ENCODE peak calls at places on chromosomes 7 and 10, in eight cellular contexts. A is ovary, J is gastrocnemius medialis, H is adrenal gland, L is NB4, B is right lobe of liver, T is endothelial cell of umbilical vein, W is body of pancreas. E is an unnamed sample.

GRCh38 chr10:112783653-112784426 is 166.2 kb upstream of the TCF7L2 start:
- DNase-seq in W (no peak), L (no peak), B (no peak), H (peak), J (no peak), A (no peak), T (no peak), E (peak)

GRCh38 chr7:129502708-129503685 is 666 bp downstream of the SMKR1 start:
- DNase-seq in H (no peak), L (peak), B (peak), J (no peak), W (peak), A (no peak), T (peak), E (peak)

GRCh38 chr10:90591629-90592028 is 266.2 kb downstream of the HTR7 start:
- DNase-seq in L (no peak), B (no peak), T (no peak), W (no peak), A (no peak), H (no peak), J (no peak), E (no peak)

GRCh38 chr7:143002106-143002505 is 24.8 kb downstream of the OR9A2 start:
- DNase-seq in W (no peak), J (no peak), T (peak), L (peak), A (no peak), H (no peak), B (no peak), E (no peak)

GRCh38 chr7:148664319-148664718 is 34.4 kb upstream of the CUL1 start:
- DNase-seq in J (no peak), T (peak), W (no peak), H (no peak), B (no peak), L (peak), A (no peak), E (peak)

GRCh38 chr10:79051766-79052165 is 17.0 kb upstream of the ZMIZ1 start:
- DNase-seq in W (no peak), H (no peak), T (no peak), B (no peak), A (no peak), L (no peak), J (no peak), E (no peak)

GRCh38 chr7:25148772-25149575 is 23.9 kb upstream of the CYCS start:
- DNase-seq in W (no peak), A (no peak), B (no peak), L (no peak), H (no peak), J (no peak), T (no peak), E (no peak)

GRCh38 chr10:47160229-47160908 is 139.6 kb upstream of the GDF10 start:
- DNase-seq in H (no peak), J (no peak), A (no peak), L (no peak), T (no peak), W (no peak), B (no peak), E (no peak)

GRCh38 chr10:96463562-96463961 is 50.2 kb downstream of the TLL2 start:
- DNase-seq in J (no peak), H (no peak), B (no peak), A (no peak), W (no peak), L (no peak), T (no peak), E (no peak)

GRCh38 chr7:52609511-52609910 is 425.9 kb upstream of the POM121L12 start:
- DNase-seq in H (no peak), L (no peak), J (no peak), A (no peak), W (no peak), B (no peak), T (no peak), E (no peak)

GRCh38 chr10:88525371-88526079 is 57.6 kb downstream of the RNLS start:
- DNase-seq in H (peak), L (no peak), T (peak), B (peak), J (peak), A (no peak), W (peak), E (no peak)

GRCh38 chr7:50679218-50680007 is 103.3 kb downstream of the GRB10 start:
- DNase-seq in J (no peak), T (peak), W (no peak), B (no peak), L (peak), H (no peak), A (no peak), E (no peak)

GRCh38 chr10:82256275-82256674 is 381.3 kb downstream of the NRG3 start:
- DNase-seq in L (no peak), W (no peak), A (no peak), B (no peak), H (no peak), J (no peak), T (no peak), E (no peak)

GRCh38 chr10:17851611-17852010 is 42.5 kb downstream of the MRC1 start:
- DNase-seq in B (peak), H (peak), L (peak), A (no peak), T (peak), J (peak), W (no peak), E (peak)

GRCh38 chr7:50206521-50207250 is 97.8 kb upstream of the IKZF1 start:
- DNase-seq in T (no peak), B (no peak), W (no peak), L (peak), A (no peak), J (no peak), H (no peak), E (no peak)

GRCh38 chr7:131072505-131073091 is 255.1 kb upstream of the MKLN1 start:
- DNase-seq in L (peak), B (peak), J (no peak), A (no peak), W (no peak), H (no peak), T (peak), E (no peak)

GRCh38 chr7:121046893-121047468 is 58.5 kb downstream of the CPED1 start:
- DNase-seq in W (no peak), T (peak), A (no peak), H (no peak), L (no peak), J (no peak), B (no peak), E (no peak)

GRCh38 chr7:125347264-125347663 is 417.6 kb upstream of the POT1 start:
- DNase-seq in T (peak), L (no peak), W (no peak), A (no peak), J (no peak), B (no peak), H (no peak), E (no peak)

GRCh38 chr7:47298636-47299035 is 283.3 kb downstream of the TNS3 start:
- DNase-seq in A (no peak), T (no peak), W (peak), B (no peak), H (peak), L (no peak), J (no peak), E (no peak)

GRCh38 chr7:159060440-159060839 is 84.2 kb downstream of the VIPR2 start:
- DNase-seq in W (no peak), L (no peak), A (no peak), T (no peak), H (no peak), J (no peak), B (no peak), E (no peak)

GRCh38 chr7:87152897-87153641 is 816 bp downstream of the DMTF1 start:
- DNase-seq in A (peak), J (peak), W (peak), T (peak), L (peak), H (peak), B (peak), E (peak)

GRCh38 chr7:30974605-30975256 is 11.0 kb downstream of the GHRHR start:
- DNase-seq in J (no peak), T (peak), B (peak), W (peak), A (no peak), L (peak), H (peak), E (peak)

GRCh38 chr10:926075-926698 is 5.3 kb downstream of the LARP4B start:
- DNase-seq in T (no peak), A (no peak), H (no peak), L (no peak), B (no peak), J (no peak), W (no peak), E (no peak)

GRCh38 chr10:128078136-128078969 is 47.9 kb downstream of the MKI67 start:
- DNase-seq in A (no peak), L (peak), J (no peak), B (peak), T (peak), H (no peak), W (peak), E (no peak)

GRCh38 chr10:18689498-18689897 is 30.3 kb downstream of the ARL5B start:
- DNase-seq in J (no peak), T (no peak), L (peak), B (no peak), H (no peak), W (no peak), A (no peak), E (no peak)

GRCh38 chr7:97187067-97187466 is 69.6 kb downstream of the SDHAF3 start:
- DNase-seq in W (no peak), L (peak), B (no peak), H (no peak), J (no peak), T (no peak), A (no peak), E (no peak)

GRCh38 chr7:132113536-132114409 is 462.5 kb downstream of the PLXNA4 start:
- DNase-seq in W (no peak), A (no peak), L (no peak), B (no peak), J (no peak), T (no peak), H (no peak), E (no peak)

GRCh38 chr10:113041324-113041723 is 91.3 kb downstream of the TCF7L2 start:
- DNase-seq in A (no peak), T (no peak), B (no peak), H (no peak), L (no peak), W (no peak), J (no peak), E (no peak)

GRCh38 chr7:3439333-3440030 is 138.4 kb downstream of the SDK1 start:
- DNase-seq in J (no peak), B (no peak), H (no peak), T (peak), A (no peak), L (no peak), W (no peak), E (no peak)

GRCh38 chr7:142385528-142386340 is 127.9 kb upstream of the PRSS58 start:
- DNase-seq in W (peak), A (no peak), L (peak), B (no peak), J (peak), H (peak), T (peak), E (peak)

GRCh38 chr10:128519581-128519980 is 393.4 kb upstream of the MKI67 start:
- DNase-seq in L (no peak), B (no peak), T (no peak), H (no peak), J (no peak), A (no peak), W (no peak), E (no peak)

GRCh38 chr7:159099711-159100231 is 44.9 kb downstream of the VIPR2 start:
- DNase-seq in L (no peak), H (peak), J (no peak), A (no peak), T (no peak), W (no peak), B (no peak), E (no peak)

GRCh38 chr7:2792240-2792639 is 51.9 kb downstream of the GNA12 start:
- DNase-seq in W (no peak), J (no peak), A (no peak), H (no peak), L (no peak), T (no peak), B (no peak), E (no peak)

GRCh38 chr7:12062062-12062461 is 149.0 kb upstream of the TMEM106B start:
- DNase-seq in H (no peak), W (no peak), T (no peak), A (no peak), L (peak), B (no peak), J (no peak), E (no peak)

GRCh38 chr7:73429218-73429617 is 4.4 kb upstream of the FZD9 start:
- DNase-seq in L (no peak), T (no peak), A (peak), W (no peak), H (no peak), J (no peak), B (no peak), E (no peak)

GRCh38 chr10:78952686-78953085 is 116.1 kb upstream of the ZMIZ1 start:
- DNase-seq in B (no peak), T (no peak), W (no peak), H (no peak), J (peak), L (no peak), A (peak), E (peak)

GRCh38 chr7:100482728-100483100 is 1.0 kb upstream of the NYAP1 start:
- DNase-seq in A (no peak), J (no peak), T (no peak), H (no peak), B (no peak), W (no peak), L (no peak), E (no peak)

GRCh38 chr10:129973674-129974059 is 9.6 kb upstream of the EBF3 start:
- DNase-seq in W (no peak), B (no peak), H (no peak), A (no peak), J (no peak), L (no peak), T (no peak), E (no peak)

GRCh38 chr7:29116361-29116760 is 30.0 kb downstream of the CPVL start:
- DNase-seq in J (no peak), B (no peak), L (no peak), T (peak), H (no peak), W (no peak), A (no peak), E (no peak)

GRCh38 chr7:156947120-156947843 is 2.2 kb upstream of the NOM1 start:
- DNase-seq in A (no peak), H (no peak), J (no peak), L (no peak), T (no peak), W (no peak), B (no peak), E (no peak)

GRCh38 chr7:156948361-156948760 is 1.2 kb upstream of the NOM1 start:
- DNase-seq in T (no peak), H (no peak), J (no peak), A (no peak), L (no peak), B (no peak), W (no peak), E (no peak)

GRCh38 chr7:156950381-156950858 is 908 bp downstream of the NOM1 start:
- DNase-seq in L (no peak), T (no peak), B (no peak), J (no peak), W (no peak), H (no peak), A (no peak), E (no peak)

GRCh38 chr7:156944876-156945275 is 4.6 kb upstream of the NOM1 start:
- DNase-seq in L (no peak), T (no peak), H (no peak), B (no peak), A (no peak), J (no peak), W (no peak), E (no peak)

GRCh38 chr7:156949541-156950380 is at the start of gene NOM1:
- DNase-seq in J (peak), H (peak), T (peak), B (peak), W (peak), A (peak), L (peak), E (peak)
- TF ChIP-seq POLR2A in J (peak), H (peak), T (peak), B (peak), W (peak), A (peak), L (peak), E (no peak)

GRCh38 chr10:6348091-6348862 is 145.5 kb downstream of the PFKFB3 start:
- DNase-seq in W (no peak), L (peak), J (peak), A (no peak), T (no peak), H (peak), B (no peak), E (peak)
- TF ChIP-seq CTCF in W (no peak), L (no peak), J (no peak), A (no peak), T (no peak), H (no peak), B (no peak), E (no peak)

GRCh38 chr7:135768064-135768463 is 19.5 kb upstream of the FAM180A start:
- DNase-seq in L (no peak), T (no peak), B (no peak), H (no peak), J (no peak), A (no peak), W (no peak), E (no peak)
- H3K4me3 ChIP-seq in L (no peak), T (no peak), B (no peak), H (no peak), J (no peak), A (no peak), W (no peak), E (no peak)

DNA sequence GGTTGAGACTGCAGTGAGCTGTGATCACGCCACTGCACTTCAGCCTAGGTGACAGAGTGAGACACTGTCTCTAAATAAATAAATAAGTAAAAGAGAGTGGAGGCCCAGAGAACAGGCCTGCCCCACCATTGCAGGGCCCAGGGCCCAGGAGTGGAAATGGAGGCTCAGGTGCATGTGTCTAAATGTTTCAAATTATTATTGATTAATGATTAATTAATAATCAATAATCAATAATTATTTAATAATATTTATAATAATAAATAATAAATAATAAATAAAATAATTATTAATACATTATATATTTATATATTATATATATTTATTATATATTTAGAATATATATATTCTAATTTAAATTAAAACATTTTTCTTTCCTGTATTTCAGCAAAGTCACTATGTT is 53.7 kb upstream of the ZRANB1 start:
- DNase-seq in H (no peak), J (no peak), T (no peak), W (no peak), A (no peak), L (no peak), B (no peak), E (no peak)
- TF ChIP-seq POLR2A in H (no peak), J (no peak), T (no peak), W (no peak), A (no peak), L (no peak), B (no peak), E (no peak)

GRCh38 chr10:14617850-14618249 is 156.8 kb downstream of the FAM107B start:
- DNase-seq in T (no peak), L (peak), A (no peak), H (no peak), J (no peak), W (no peak), B (no peak), E (no peak)
- TF ChIP-seq CTCF in T (no peak), L (peak), A (no peak), H (peak), J (no peak), W (no peak), B (peak), E (no peak)

GRCh38 chr10:28548781-28549498 is 16.0 kb downstream of the WAC start:
- DNase-seq in W (no peak), L (no peak), T (no peak), B (no peak), H (no peak), J (no peak), A (no peak), E (no peak)

GRCh38 chr10:28553963-28554362 is 21.0 kb downstream of the WAC start:
- DNase-seq in W (no peak), L (no peak), A (no peak), T (no peak), B (no peak), J (no peak), H (no peak), E (no peak)

GRCh38 chr10:28552775-28553174 is 19.9 kb downstream of the WAC start:
- DNase-seq in J (no peak), B (no peak), W (no peak), H (no peak), T (no peak), L (no peak), A (no peak), E (no peak)

GRCh38 chr10:28554952-28555351 is 22.0 kb downstream of the WAC start:
- DNase-seq in B (no peak), T (no peak), H (no peak), J (no peak), W (no peak), A (no peak), L (no peak), E (no peak)

GRCh38 chr10:28551086-28551485 is 18.2 kb downstream of the WAC start:
- DNase-seq in J (no peak), A (no peak), W (no peak), L (no peak), B (no peak), T (peak), H (no peak), E (no peak)
- H3K4me3 ChIP-seq in J (no peak), A (no peak), W (no peak), L (no peak), B (no peak), T (no peak), H (no peak), E (no peak)

GRCh38 chr10:32888161-32888927 is 69.7 kb downstream of the ITGB1 start:
- DNase-seq in W (no peak), T (no peak), B (no peak), H (no peak), L (no peak), A (no peak), J (no peak), E (no peak)
- TF ChIP-seq POLR2A in W (no peak), T (no peak), B (no peak), H (no peak), L (no peak), A (no peak), J (no peak), E (no peak)

GRCh38 chr7:1593091-1593866 is 23.4 kb upstream of the PSMG3 start:
- DNase-seq in H (no peak), T (no peak), L (peak), B (no peak), J (no peak), A (no peak), W (no peak), E (no peak)
- TF ChIP-seq CTCF in H (no peak), T (peak), L (peak), B (no peak), J (no peak), A (no peak), W (no peak), E (no peak)